ENCODE peak calls at places on chromosomes 12 and 14, in ten cellular contexts. P, G, L, M, Y, Q, A, W, X and K are unnamed samples.

GRCh38 chr12:3042394-3042793 is 34.8 kb upstream of the TSPAN9 start:
- DNase-seq in A (no peak), P (no peak), M (no peak), W (peak; percentile 4), X (peak; percentile 72), L (peak; percentile 20), Q (no peak), Y (no peak), G (no peak), K (peak; percentile 60)

GRCh38 chr14:61811882-61812346 is 49.7 kb downstream of the SNAPC1 start:
- DNase-seq in Y (peak; percentile 47), W (no peak), P (no peak), G (peak; percentile 3), L (peak; percentile 30), A (no peak), X (no peak), M (no peak), Q (no peak), K (no peak)

GRCh38 chr12:52042706-52043385 is 8.4 kb upstream of the NR4A1 start:
- DNase-seq in L (no peak), W (no peak), A (no peak), G (no peak), X (no peak), P (no peak), M (no peak), Y (no peak), Q (no peak), K (peak; percentile 88)

GRCh38 chr14:100694579-100695422 is 31.9 kb upstream of the DLK1 start:
- DNase-seq in X (no peak), A (no peak), L (no peak), M (no peak), W (no peak), G (no peak), P (no peak), Y (no peak), Q (no peak), K (no peak)

GRCh38 chr14:60655114-60655897 is 6.0 kb upstream of the SIX1 start:
- DNase-seq in G (no peak), A (no peak), M (no peak), Y (no peak), Q (no peak), W (no peak), X (peak; percentile 8), L (no peak), P (peak; percentile 13), K (no peak)

GRCh38 chr12:50234347-50234746 is 49.0 kb downstream of the LIMA1 start:
- DNase-seq in A (no peak), G (no peak), Y (no peak), Q (no peak), M (no peak), W (no peak), P (peak; percentile 51), L (no peak), X (no peak), K (no peak)

GRCh38 chr14:104213301-104214034 is 75.1 kb downstream of the KIF26A start:
- DNase-seq in W (no peak), Y (no peak), X (no peak), M (no peak), G (no peak), A (no peak), Q (no peak), L (no peak), P (no peak), K (no peak)

GRCh38 chr12:56778756-56779155 is 15.6 kb downstream of the HSD17B6 start:
- DNase-seq in L (no peak), Q (no peak), P (no peak), A (no peak), W (no peak), M (no peak), Y (no peak), X (no peak), G (no peak), K (no peak)

GRCh38 chr12:132262256-132263060 is 66.9 kb downstream of the GALNT9 start:
- DNase-seq in A (no peak), Q (no peak), M (no peak), X (no peak), L (no peak), P (no peak), Y (no peak), G (no peak), W (no peak), K (no peak)

GRCh38 chr14:30906752-30907658 is 32.6 kb downstream of the COCH start:
- DNase-seq in M (no peak), L (peak; percentile 30), X (no peak), P (no peak), Y (no peak), Q (no peak), A (no peak), G (no peak), W (no peak), K (no peak)

GRCh38 chr14:73245401-73246325 is 8.4 kb downstream of the PAPLN start:
- DNase-seq in M (no peak), L (peak; percentile 73), G (no peak), P (peak; percentile 54), Q (peak; percentile 30), W (peak; percentile 87), A (no peak), X (peak; percentile 49), Y (peak; percentile 82), K (no peak)

GRCh38 chr12:115932073-115932472 is 345.4 kb downstream of the MED13L start:
- DNase-seq in M (no peak), Y (no peak), W (no peak), P (no peak), Q (no peak), A (no peak), L (no peak), G (no peak), X (no peak), K (no peak)

GRCh38 chr14:98069712-98070133 is 1202.3 kb downstream of the BCL11B start:
- DNase-seq in M (no peak), P (no peak), X (no peak), G (no peak), Y (peak; percentile 27), Q (no peak), L (no peak), W (no peak), A (no peak), K (no peak)

GRCh38 chr14:49999826-50000214 is 106.9 kb downstream of the ARF6 start:
- DNase-seq in W (no peak), Y (no peak), A (no peak), L (no peak), G (no peak), P (no peak), Q (no peak), X (no peak), M (no peak), K (no peak)

GRCh38 chr14:71538949-71539659 is 393.1 kb upstream of the RGS6 start:
- DNase-seq in P (no peak), W (no peak), Y (no peak), M (no peak), L (no peak), A (no peak), Q (no peak), G (no peak), X (no peak), K (no peak)

GRCh38 chr14:38762436-38762835 is 340.6 kb downstream of the SEC23A start:
- DNase-seq in L (no peak), W (peak; percentile 48), P (no peak), M (no peak), G (no peak), Q (no peak), Y (no peak), X (no peak), A (no peak), K (no peak)

GRCh38 chr12:96343347-96343954 is 56.8 kb downstream of the CDK17 start:
- DNase-seq in W (no peak), A (no peak), P (no peak), L (no peak), Y (no peak), G (no peak), X (no peak), M (no peak), Q (no peak), K (no peak)

GRCh38 chr12:28507867-28508266 is 317.6 kb downstream of the CCDC91 start:
- DNase-seq in Y (no peak), P (no peak), Q (no peak), X (no peak), G (no peak), A (no peak), M (no peak), W (no peak), L (no peak), K (no peak)

GRCh38 chr12:102824218-102824835 is 92.7 kb downstream of the PAH start:
- DNase-seq in W (peak; percentile 84), M (no peak), P (peak; percentile 10), A (no peak), X (no peak), G (no peak), Q (peak; percentile 28), Y (peak; percentile 84), L (peak; percentile 24), K (no peak)

GRCh38 chr12:34294671-34295365 is 272.5 kb downstream of the ALG10 start:
- DNase-seq in L (no peak), G (no peak), W (no peak), P (no peak), A (no peak), Y (no peak), Q (no peak), X (no peak), M (no peak), K (no peak)

GRCh38 chr14:86626530-86626929 is 1096.6 kb downstream of the FLRT2 start:
- DNase-seq in W (peak; percentile 63), Q (no peak), Y (no peak), L (no peak), P (no peak), G (no peak), X (no peak), M (no peak), A (no peak), K (no peak)

GRCh38 chr12:89769483-89769818 is 60.8 kb upstream of the ATP2B1 start:
- DNase-seq in X (no peak), A (no peak), Q (no peak), M (no peak), W (no peak), Y (no peak), G (no peak), P (no peak), L (no peak), K (no peak)

GRCh38 chr14:74835607-74836250 is 40.2 kb downstream of the PROX2 start:
- DNase-seq in Q (no peak), G (no peak), L (no peak), X (no peak), Y (no peak), P (no peak), W (no peak), A (no peak), M (no peak), K (no peak)

GRCh38 chr12:71024827-71025226 is 104.3 kb upstream of the PTPRR start:
- DNase-seq in P (no peak), Y (no peak), Q (no peak), M (no peak), G (no peak), X (no peak), W (no peak), A (no peak), L (no peak), K (no peak)

GRCh38 chr14:56795284-56795622 is 15.0 kb downstream of the OTX2 start:
- DNase-seq in A (no peak), G (no peak), X (no peak), M (no peak), P (no peak), Y (no peak), L (no peak), Q (no peak), W (no peak), K (no peak)

GRCh38 chr12:116125084-116125483 is 152.4 kb downstream of the MED13L start:
- DNase-seq in Y (no peak), Q (no peak), W (no peak), X (no peak), A (no peak), P (no peak), L (no peak), G (no peak), M (no peak), K (no peak)

GRCh38 chr12:57244306-57244696 is 6.7 kb downstream of the STAC3 start:
- DNase-seq in G (no peak), L (no peak), Q (no peak), A (no peak), X (no peak), Y (no peak), P (no peak), W (no peak), M (no peak), K (no peak)

GRCh38 chr12:90984114-90984513 is 20.7 kb downstream of the EPYC start:
- DNase-seq in L (no peak), G (no peak), P (no peak), Y (peak; percentile 23), X (no peak), Q (no peak), A (no peak), M (no peak), W (no peak), K (no peak)